ENCODE peak calls at places on chromosomes 5 and 9, in five cellular contexts. J is stimulated activated CD8-positive, alpha-beta memory T cell treated with anti-CD3 and anti-CD28 coated beads, Interleukin-4, amount 100 ng/mL, for 4 hours; B is stimulated activated CD4-positive, alpha-beta T cell treated with anti-CD3 and anti-CD28 coated beads, Interleukin-1b, Interleukin-23, amount 100 ng/mL, for 4 hours; D is spleen; K is sciatic nerve. L is an unnamed sample.
A peak's percentile ranks its signal among the peaks of the same experiment; 100 is the strongest.

GRCh38 chr5:135934939-135935338 is 19.8 kb downstream of the LECT2 start:
- DNase-seq in J (no peak), D (no peak), B (no peak), K (no peak), L (no peak)

GRCh38 chr5:60173672-60174071 is 280.1 kb upstream of the PDE4D start:
- DNase-seq in B (no peak), J (no peak), D (no peak), K (no peak), L (no peak)

GRCh38 chr5:1312206-1312605 is 17.3 kb upstream of the TERT start:
- DNase-seq in B (no peak), K (no peak), J (no peak), D (peak; percentile 71), L (peak; percentile 51)

GRCh38 chr9:116279230-116279629 is 125.6 kb downstream of the PAPPA start:
- DNase-seq in J (no peak), D (no peak), K (no peak), B (no peak), L (no peak)

GRCh38 chr5:175354961-175355360 is 89.0 kb downstream of the DRD1 start:
- DNase-seq in K (no peak), J (no peak), B (no peak), D (no peak), L (no peak)

GRCh38 chr5:14399054-14399657 is 182.4 kb upstream of the OTULINL start:
- DNase-seq in K (no peak), J (no peak), B (no peak), D (no peak), L (no peak)

GRCh38 chr9:130989391-130989790 is 19.6 kb upstream of the LAMC3 start:
- DNase-seq in D (no peak), B (no peak), K (no peak), J (no peak), L (no peak)

GRCh38 chr9:137602661-137603060 is 2.8 kb upstream of the ARRDC1 start:
- DNase-seq in D (no peak), K (no peak), B (no peak), J (no peak), L (no peak)

GRCh38 chr9:133948138-133948537 is 44.0 kb downstream of the VAV2 start:
- DNase-seq in B (no peak), D (peak; percentile 65), J (no peak), K (no peak), L (peak; percentile 59)

GRCh38 chr5:98769006-98769255 is 4.5 kb upstream of the RGMB start:
- DNase-seq in B (peak; percentile 39), K (peak; percentile 85), D (peak; percentile 80), J (no peak), L (peak; percentile 73)

GRCh38 chr5:55671975-55672374 is 40.1 kb downstream of the SLC38A9 start:
- DNase-seq in B (no peak), D (no peak), K (no peak), J (no peak), L (no peak)

L was measured in upper lobe of right lung.